ENCODE peak calls at places on chromosomes 13 and 19, in eight cellular contexts. F is AG04449; L is heart right ventricle; T is CD8-positive, alpha-beta T cell; P is pancreas; Y is fibroblast of mammary gland; H is IMR-90; U is AG10803. E is an unnamed sample.

GRCh38 chr13:21668665-21669599 is 1.9 kb upstream of the FGF9 start:
- DNase-seq in F (no peak), L (no peak), T (peak; percentile 75), P (peak; percentile 69), Y (peak; percentile 24), H (peak; percentile 69), U (peak; percentile 20), E (peak; percentile 21)

GRCh38 chr13:80336335-80336734 is 4.6 kb downstream of the SPRY2 start:
- DNase-seq in F (no peak), L (no peak), T (no peak), P (no peak), Y (peak; percentile 52), H (peak; percentile 18), U (peak; percentile 56), E (peak; percentile 53)

GRCh38 chr13:113472355-113473025 is 18.0 kb downstream of the DCUN1D2 start:
- DNase-seq in F (no peak), L (peak; percentile 54), T (no peak), P (no peak), Y (no peak), H (no peak), U (no peak), E (no peak)

GRCh38 chr13:112376050-112376681 is at the start of gene SPACA7:
- DNase-seq in F (no peak), L (no peak), T (no peak), P (peak; percentile 53), Y (no peak), H (no peak), U (no peak), E (no peak)

GRCh38 chr19:6098574-6098973 is 11.7 kb downstream of the RFX2 start:
- DNase-seq in F (no peak), L (no peak), T (no peak), P (no peak), Y (no peak), H (no peak), U (peak; percentile 62), E (no peak)

GRCh38 chr19:30857966-30858490 is 485.8 kb downstream of the ZNF536 start:
- DNase-seq in F (no peak), L (no peak), T (peak; percentile 38), P (no peak), Y (no peak), H (no peak), U (no peak), E (no peak)

GRCh38 chr19:50909240-50910070 is 1.7 kb downstream of the KLK4 start:
- DNase-seq in F (no peak), L (no peak), T (no peak), P (peak; percentile 68), Y (peak; percentile 44), H (no peak), U (no peak), E (peak; percentile 13)

GRCh38 chr19:5953034-5953589 is 24.8 kb downstream of the RANBP3 start:
- DNase-seq in F (no peak), L (no peak), T (no peak), P (no peak), Y (peak; percentile 45), H (peak; percentile 58), U (peak; percentile 61), E (peak; percentile 36)

GRCh38 chr13:88153353-88153752 is 482.2 kb downstream of the SLITRK5 start:
- DNase-seq in F (no peak), L (no peak), T (no peak), P (no peak), Y (no peak), H (no peak), U (no peak), E (no peak)

GRCh38 chr19:11519138-11519537 is 9.8 kb downstream of the ECSIT start:
- DNase-seq in F (no peak), L (no peak), T (no peak), P (no peak), Y (no peak), H (no peak), U (no peak), E (no peak)

GRCh38 chr13:53151692-53152421 is 123.2 kb downstream of the OLFM4 start:
- DNase-seq in F (no peak), L (peak; percentile 17), T (no peak), P (no peak), Y (peak; percentile 50), H (peak; percentile 34), U (peak; percentile 32), E (peak; percentile 56)

GRCh38 chr13:63684822-63685221 is 2269.2 kb upstream of the PCDH20 start:
- DNase-seq in F (no peak), L (no peak), T (no peak), P (no peak), Y (no peak), H (no peak), U (no peak), E (no peak)

GRCh38 chr19:11165486-11166030 is 10.0 kb upstream of the SPC24 start:
- DNase-seq in F (no peak), L (no peak), T (no peak), P (no peak), Y (peak; percentile 60), H (no peak), U (peak; percentile 53), E (no peak)

DNA sequence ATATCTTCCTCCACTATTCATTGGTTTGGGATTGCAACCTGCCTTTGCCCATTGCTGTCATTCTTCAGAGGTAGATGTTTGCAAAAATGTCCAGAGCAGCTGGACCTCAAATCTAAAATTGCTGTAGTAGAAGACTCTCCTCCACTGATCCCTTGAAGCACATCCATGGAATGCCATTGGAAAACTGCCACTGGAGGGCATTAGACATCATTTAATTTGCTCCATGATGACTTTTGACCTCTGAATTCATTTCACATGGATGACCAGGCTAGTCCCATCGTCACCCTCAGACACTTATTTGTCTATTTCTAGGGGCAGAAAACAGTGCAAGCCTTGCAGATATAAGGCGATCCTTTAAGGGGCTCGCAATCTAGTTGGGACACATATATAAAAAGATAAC is 33.9 kb upstream of the FLT1 start:
- DNase-seq in F (no peak), L (no peak), T (no peak), P (no peak), Y (peak; percentile 24), H (no peak), U (no peak), E (no peak)
- TF ChIP-seq CTCF in F (no peak), L (no peak), T (no peak), P (no peak), Y (no peak), H (peak; percentile 13), U (no peak), E (no peak)

DNA sequence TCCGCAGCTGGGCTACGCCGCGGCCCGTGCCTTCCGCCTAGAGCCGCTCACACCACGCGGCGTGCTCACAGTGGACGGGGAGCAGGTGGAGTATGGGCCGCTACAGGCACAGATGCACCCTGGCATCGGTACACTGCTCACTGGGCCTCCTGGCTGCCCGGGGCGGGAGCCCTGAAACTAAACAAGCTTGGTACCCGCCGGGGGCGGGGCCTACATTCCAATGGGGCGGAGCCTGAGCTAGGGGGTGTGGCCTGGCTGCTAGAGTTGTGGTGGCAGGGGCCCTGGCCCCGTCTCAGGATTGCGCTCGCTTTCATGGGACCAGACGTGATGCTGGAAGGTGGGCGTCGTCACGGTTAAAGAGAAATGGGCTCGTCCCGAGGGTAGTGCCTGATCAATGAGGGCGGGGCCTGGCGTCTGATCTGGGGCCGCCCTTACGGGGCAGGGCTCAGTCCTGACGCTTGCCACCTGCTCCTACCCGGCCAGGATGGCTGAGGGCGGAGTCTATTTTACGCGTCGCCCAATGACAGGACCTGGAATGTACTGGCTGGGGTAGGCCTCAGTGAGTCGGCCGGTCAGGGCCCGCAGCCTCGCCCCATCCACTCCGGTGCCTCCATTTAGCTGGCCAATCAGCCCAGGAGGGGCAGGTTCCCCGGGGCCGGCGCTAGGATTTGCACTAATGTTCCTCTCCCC is 7.4 kb downstream of the DBP start:
- DNase-seq in F (no peak), L (no peak), T (no peak), P (peak; percentile 82), Y (no peak), H (no peak), U (no peak), E (peak; percentile 78)
- H3K4me3 ChIP-seq in F (no peak overlapping the region), L (no peak overlapping the region), T (no peak overlapping the region), P (no peak overlapping the region), Y (no peak overlapping the region), H (no peak overlapping the region), U (no peak overlapping the region), E (peak overlapping the region; percentile 8)

DNA sequence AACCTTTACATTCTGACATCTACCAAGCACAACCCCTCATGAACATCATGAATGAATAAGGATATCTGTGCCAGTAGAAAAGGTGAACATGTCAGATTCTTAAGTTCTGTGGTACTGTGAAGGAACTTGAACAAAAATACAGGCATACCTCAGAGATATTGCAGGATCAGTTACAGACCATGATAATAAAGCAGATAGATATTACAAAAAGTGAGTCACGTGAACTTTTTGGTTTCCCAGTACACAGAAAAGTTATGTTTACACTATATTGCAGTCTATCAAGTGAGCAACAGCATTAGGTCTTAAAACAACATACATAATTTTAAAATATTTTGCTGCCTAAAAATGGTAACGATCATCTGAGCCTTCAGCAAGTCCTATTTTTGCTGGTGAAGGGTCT is 101.2 kb downstream of the DIAPH3 start:
- DNase-seq in F (no peak), L (no peak), T (no peak), P (no peak), Y (no peak), H (peak; percentile 51), U (no peak), E (no peak)
- TF ChIP-seq CTCF in F (no peak), L (no peak), T (no peak), P (no peak), Y (no peak), H (no peak), U (no peak), E (no peak)

GRCh38 chr19:42176990-42177685 is 40.3 kb downstream of the DEDD2 start:
- DNase-seq in F (no peak), L (peak; percentile 48), T (peak; percentile 84), P (peak; percentile 87), Y (peak; percentile 66), H (peak; percentile 76), U (peak; percentile 73), E (peak; percentile 72)
- H3K4me3 ChIP-seq in F (peak overlapping the region; percentile 60), L (peak overlapping the region; percentile 36), T (peak overlapping the region; percentile 49), P (peak overlapping the region; percentile 4), Y (no peak overlapping the region), H (peak overlapping the region; percentile 64), U (peak overlapping the region; percentile 60), E (peak overlapping the region; percentile 54)

E was measured in fibroblast of pulmonary artery.